ENCODE peak calls at places on chromosomes 12 and 14, in eight cellular contexts. O, P, Q, L, A, V, U and X are unnamed samples.

GRCh38 chr12:24496755-24497154 is 452.1 kb downstream of the BCAT1 start:
- DNase-seq in O (no peak), P (no peak), Q (peak; percentile 68), L (no peak), A (no peak), V (no peak), U (no peak), X (no peak)

GRCh38 chr12:53844989-53845836 is 93.4 kb upstream of the HOXC13 start:
- DNase-seq in O (peak; percentile 25), P (no peak), Q (no peak), L (no peak), A (no peak), V (no peak), U (peak; percentile 85), X (peak; percentile 97)

GRCh38 chr12:43737646-43738045 is 20.9 kb downstream of the PUS7L start:
- DNase-seq in O (no peak), P (no peak), Q (peak; percentile 65), L (no peak), A (no peak), V (no peak), U (no peak), X (no peak)

GRCh38 chr12:104825408-104825807 is 132.7 kb downstream of the SLC41A2 start:
- DNase-seq in O (no peak), P (no peak), Q (peak; percentile 18), L (no peak), A (no peak), V (no peak), U (no peak), X (no peak)

GRCh38 chr12:45234134-45234865 is 18.4 kb downstream of the ANO6 start:
- DNase-seq in O (peak; percentile 20), P (no peak), Q (peak; percentile 96), L (no peak), A (no peak), V (no peak), U (peak; percentile 79), X (peak; percentile 84)

GRCh38 chr14:52313493-52313881 is 625 bp upstream of the PTGER2 start:
- DNase-seq in O (no peak), P (no peak), Q (peak; percentile 61), L (no peak), A (no peak), V (no peak), U (no peak), X (no peak)

GRCh38 chr14:90303382-90303943 is 28.3 kb downstream of the NRDE2 start:
- DNase-seq in O (no peak), P (no peak), Q (no peak), L (no peak), A (no peak), V (peak; percentile 37), U (no peak), X (no peak)

GRCh38 chr14:32201816-32202467 is at the start of gene RNU6-7:
- DNase-seq in O (no peak), P (peak; percentile 16), Q (peak; percentile 64), L (peak; percentile 40), A (peak; percentile 27), V (peak; percentile 29), U (no peak), X (no peak)

GRCh38 chr14:26088260-26088659 is 509.6 kb downstream of the NOVA1 start:
- DNase-seq in O (no peak), P (no peak), Q (no peak), L (no peak), A (no peak), V (no peak), U (no peak), X (no peak)

GRCh38 chr14:104385189-104386135 is 194.1 kb upstream of the C14orf180 start:
- DNase-seq in O (no peak), P (no peak), Q (no peak), L (no peak), A (no peak), V (no peak), U (no peak), X (no peak)

GRCh38 chr12:111056618-111057521 is 136.5 kb upstream of the MYL2 start:
- DNase-seq in O (no peak), P (peak; percentile 53), Q (no peak), L (no peak), A (peak; percentile 32), V (no peak), U (no peak), X (no peak)

GRCh38 chr12:59934486-59934885 is 338.7 kb downstream of the SLC16A7 start:
- DNase-seq in O (no peak), P (no peak), Q (no peak), L (no peak), A (no peak), V (no peak), U (no peak), X (no peak)

GRCh38 chr14:57831981-57832380 is 33.9 kb downstream of the SLC35F4 start:
- DNase-seq in O (no peak), P (no peak), Q (no peak), L (no peak), A (no peak), V (no peak), U (no peak), X (no peak)

GRCh38 chr12:29288031-29288430 is 92.9 kb downstream of the ERGIC2 start:
- DNase-seq in O (no peak), P (no peak), Q (no peak), L (no peak), A (no peak), V (no peak), U (no peak), X (no peak)

GRCh38 chr12:96303656-96304055 is 96.6 kb downstream of the CDK17 start:
- DNase-seq in O (no peak), P (no peak), Q (peak; percentile 46), L (no peak), A (no peak), V (no peak), U (no peak), X (no peak)

GRCh38 chr14:68174446-68174845 is 354.9 kb downstream of the RAD51B start:
- DNase-seq in O (no peak), P (no peak), Q (no peak), L (no peak), A (no peak), V (no peak), U (no peak), X (no peak)

GRCh38 chr12:65811968-65812700 is 12.1 kb upstream of the HMGA2 start:
- DNase-seq in O (no peak), P (no peak), Q (peak; percentile 28), L (no peak), A (no peak), V (no peak), U (no peak), X (no peak)

GRCh38 chr12:14689996-14690395 is 6.4 kb downstream of the GUCY2C start:
- DNase-seq in O (no peak), P (no peak), Q (no peak), L (no peak), A (no peak), V (no peak), U (no peak), X (no peak)

GRCh38 chr12:71371132-71371531 is 68.5 kb upstream of the LGR5 start:
- DNase-seq in O (no peak), P (no peak), Q (peak; percentile 2), L (no peak), A (no peak), V (no peak), U (no peak), X (no peak)

GRCh38 chr12:13000616-13000934 is 510 bp upstream of the HEBP1 start:
- DNase-seq in O (no peak), P (no peak), Q (no peak), L (peak; percentile 48), A (no peak), V (no peak), U (peak; percentile 36), X (no peak)

GRCh38 chr12:13079440-13079906 is 24.0 kb downstream of the GSG1 start:
- DNase-seq in O (no peak), P (no peak), Q (no peak), L (no peak), A (no peak), V (no peak), U (no peak), X (peak; percentile 71)

GRCh38 chr14:54652188-54652889 is 85.4 kb downstream of the SAMD4A start:
- DNase-seq in O (peak; percentile 76), P (no peak), Q (peak; percentile 99), L (no peak), A (no peak), V (peak; percentile 44), U (peak; percentile 94), X (peak; percentile 94)